ENCODE peak calls at places on chromosomes 7 and 10, in five cellular contexts. R is stimulated activated CD8-positive, alpha-beta memory T cell treated with anti-CD3 and anti-CD28 coated beads, Interleukin-15, amount 100 ng/mL, for 24 hours; N is heart left ventricle; S is T-helper 1 cell; I is GF-D8. A is an unnamed sample.

GRCh38 chr10:6763417-6763816 is 183.3 kb upstream of the PRKCQ start:
- DNase-seq in R (no peak), N (no peak), S (no peak), I (no peak), A (no peak)

GRCh38 chr10:29389493-29389892 is 100.6 kb downstream of the LYZL1 start:
- DNase-seq in R (no peak), N (no peak), S (no peak), I (no peak), A (no peak)

GRCh38 chr10:119337796-119338432 is 130.5 kb downstream of the GRK5 start:
- DNase-seq in R (no peak), N (peak), S (no peak), I (no peak), A (no peak)

GRCh38 chr7:129993275-129993674 is 40.5 kb upstream of the UBE2H start:
- DNase-seq in R (no peak), N (no peak), S (no peak), I (no peak), A (no peak)

GRCh38 chr7:102111063-102111757 is 175.5 kb upstream of the SH2B2 start:
- DNase-seq in R (no peak), N (no peak), S (no peak), I (no peak), A (no peak)

GRCh38 chr7:116434820-116435341 is 64.7 kb upstream of the CAV2 start:
- DNase-seq in R (no peak), N (no peak), S (no peak), I (no peak), A (no peak)

GRCh38 chr10:124025152-124025551 is 68.2 kb downstream of the CHST15 start:
- DNase-seq in R (no peak), N (no peak), S (no peak), I (no peak), A (no peak)

GRCh38 chr7:14850039-14850438 is 52.5 kb downstream of the DGKB start:
- DNase-seq in R (no peak), N (no peak), S (no peak), I (no peak), A (no peak)

GRCh38 chr7:151859111-151859947 is 17.6 kb downstream of the PRKAG2 start:
- DNase-seq in R (no peak), N (peak), S (no peak), I (no peak), A (no peak)

GRCh38 chr7:65915921-65916657 is 43.2 kb downstream of the VKORC1L1 start:
- DNase-seq in R (no peak), N (no peak), S (no peak), I (no peak), A (no peak)

GRCh38 chr7:90769036-90769435 is 172.9 kb downstream of the CDK14 start:
- DNase-seq in R (no peak), N (no peak), S (no peak), I (no peak), A (no peak)

GRCh38 chr10:61877882-61878281 is 23.6 kb upstream of the ARID5B start:
- DNase-seq in R (no peak), N (no peak), S (no peak), I (no peak), A (no peak)

GRCh38 chr7:156984209-156984891 is 26.1 kb downstream of the MNX1 start:
- DNase-seq in R (no peak), N (no peak), S (no peak), I (no peak), A (no peak)

GRCh38 chr10:97124211-97124610 is 61.5 kb downstream of the SLIT1 start:
- DNase-seq in R (no peak), N (no peak), S (no peak), I (no peak), A (no peak)

GRCh38 chr7:156589808-156590207 is 50.8 kb upstream of the RNF32 start:
- DNase-seq in R (no peak), N (no peak), S (no peak), I (no peak), A (no peak)

GRCh38 chr10:56715262-56715661 is 354.2 kb upstream of the ZWINT start:
- DNase-seq in R (no peak), N (no peak), S (no peak), I (no peak), A (no peak)

GRCh38 chr7:2639151-2639993 is 7.6 kb downstream of the TTYH3 start:
- DNase-seq in R (no peak), N (no peak), S (no peak), I (no peak), A (no peak)

GRCh38 chr7:124908258-124908657 is 21.4 kb downstream of the POT1 start:
- DNase-seq in R (no peak), N (no peak), S (no peak), I (no peak), A (no peak)

GRCh38 chr10:28094121-28094520 is 95.2 kb upstream of the ODAD2 start:
- DNase-seq in R (no peak), N (no peak), S (no peak), I (no peak), A (no peak)

GRCh38 chr7:135976312-135977019 is 693 bp downstream of the MTPN start:
- DNase-seq in R (no peak), N (no peak), S (peak), I (no peak), A (no peak)

GRCh38 chr10:16986406-16987128 is 143.0 kb downstream of the CUBN start:
- DNase-seq in R (no peak), N (no peak), S (no peak), I (no peak), A (no peak)

A was measured in 8988T.